ENCODE peak calls at places on chromosomes 16 and 17, in six cellular contexts. J, V, T, C, W and Z are unnamed samples.

GRCh38 chr17:36978810-36979584 is 30.2 kb downstream of the AATF start:
- DNase-seq in C (no peak), V (no peak), W (no peak), J (no peak), T (no peak), Z (no peak)

GRCh38 chr17:245020-245419 is 63.6 kb upstream of the DOC2B start:
- DNase-seq in W (no peak), V (no peak), J (no peak), T (no peak), C (no peak), Z (no peak)

GRCh38 chr16:66275795-66276428 is 90.6 kb upstream of the CDH5 start:
- DNase-seq in C (no peak), J (peak; percentile 61), W (peak; percentile 34), T (peak; percentile 77), V (peak; percentile 55), Z (peak; percentile 65)

GRCh38 chr16:67342616-67343015 is 16.0 kb downstream of the LRRC36 start:
- DNase-seq in T (no peak), J (no peak), V (no peak), C (no peak), W (no peak), Z (no peak)

GRCh38 chr16:21277927-21278706 is at the start of gene CRYM:
- DNase-seq in C (no peak), W (peak; percentile 85), J (peak; percentile 35), V (peak; percentile 93), T (peak; percentile 91), Z (peak; percentile 52)

GRCh38 chr17:75323043-75323591 is 33.9 kb upstream of the SLC25A19 start:
- DNase-seq in C (no peak), V (peak; percentile 81), T (peak; percentile 95), J (peak; percentile 85), W (peak; percentile 68), Z (peak; percentile 83)

GRCh38 chr16:14456793-14457481 is 173.1 kb downstream of the PARN start:
- DNase-seq in W (no peak), V (no peak), J (no peak), T (no peak), C (no peak), Z (no peak)

GRCh38 chr17:39628655-39629493 is 2.1 kb downstream of the PPP1R1B start:
- DNase-seq in W (no peak), J (no peak), C (no peak), T (no peak), V (no peak), Z (no peak)

GRCh38 chr17:48155889-48156670 is 48.5 kb downstream of the SNX11 start:
- DNase-seq in W (no peak), V (no peak), T (no peak), J (no peak), C (no peak), Z (no peak)

GRCh38 chr16:51937771-51938170 is 609.2 kb downstream of the TOX3 start:
- DNase-seq in T (no peak), W (no peak), C (no peak), J (no peak), V (no peak), Z (no peak)

GRCh38 chr17:1590747-1591473 is 28.3 kb upstream of the PITPNA start:
- DNase-seq in C (no peak), J (no peak), W (no peak), T (no peak), V (peak; percentile 31), Z (no peak)

GRCh38 chr16:62383941-62384340 is 347.7 kb upstream of the CDH8 start:
- DNase-seq in V (no peak), C (no peak), T (no peak), J (no peak), W (no peak), Z (no peak)

GRCh38 chr16:48000622-48001021 is 155.2 kb downstream of the ABCC12 start:
- DNase-seq in W (peak; percentile 26), C (no peak), V (no peak), T (peak; percentile 14), J (no peak), Z (no peak)

GRCh38 chr16:48001306-48001885 is 154.4 kb downstream of the ABCC12 start:
- DNase-seq in C (no peak), T (peak; percentile 10), J (no peak), V (no peak), W (no peak), Z (no peak)

GRCh38 chr16:48008011-48008410 is 147.8 kb downstream of the ABCC12 start:
- DNase-seq in C (no peak), W (no peak), J (no peak), T (peak; percentile 11), V (no peak), Z (no peak)

DNA sequence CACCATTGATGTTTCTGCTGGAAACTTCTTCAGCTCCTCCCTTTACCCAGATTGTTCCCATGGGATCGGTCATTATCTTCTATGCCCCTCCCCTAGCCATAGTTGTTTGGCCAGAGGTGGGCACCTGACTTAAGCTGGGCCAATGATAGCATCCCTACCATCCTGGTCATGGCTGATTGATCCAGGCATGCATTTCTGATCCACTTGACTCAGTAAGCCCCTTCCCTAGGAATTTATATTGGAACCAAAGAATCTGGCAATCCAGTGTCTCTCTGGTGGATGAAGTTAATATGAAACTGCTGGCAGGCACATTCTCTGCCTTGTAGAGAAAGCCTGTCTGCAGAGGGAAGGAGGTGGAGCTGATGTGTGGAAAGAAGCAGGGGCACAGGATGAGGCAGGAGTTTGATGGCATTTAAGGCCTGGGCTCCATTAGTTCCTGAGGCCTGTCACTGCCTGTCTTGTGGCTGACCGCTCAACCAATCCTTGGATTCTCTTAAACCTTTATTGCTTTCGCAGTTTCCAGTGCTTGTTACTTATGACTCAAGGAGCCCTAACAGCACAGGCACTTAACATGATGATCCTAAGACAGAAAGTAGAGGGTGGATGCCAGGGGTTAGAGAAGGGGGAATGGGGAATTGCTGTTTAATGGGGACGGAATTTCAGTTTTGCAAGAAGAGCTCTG is 152.4 kb downstream of the ABCC12 start:
- DNase-seq in T (peak; percentile 39), C (no peak), V (no peak), J (no peak), W (no peak), Z (no peak)
- TF ChIP-seq CHD2 in T (no peak), C (no peak), V (no peak), J (no peak), W (no peak), Z (no peak)

GRCh38 chr16:85453701-85454100 is 159.4 kb upstream of the GSE1 start:
- DNase-seq in T (no peak), V (no peak), C (no peak), W (no peak), J (no peak), Z (no peak)

GRCh38 chr16:85454171-85454883 is 158.8 kb upstream of the GSE1 start:
- DNase-seq in T (no peak), C (no peak), V (no peak), J (no peak), W (no peak), Z (no peak)

GRCh38 chr16:85453179-85453678 is 159.9 kb upstream of the GSE1 start:
- DNase-seq in V (no peak), T (no peak), C (no peak), W (no peak), J (no peak), Z (no peak)

GRCh38 chr16:85451646-85452363 is 161.3 kb upstream of the GSE1 start:
- DNase-seq in V (no peak), J (no peak), C (no peak), W (no peak), T (no peak), Z (no peak)

DNA sequence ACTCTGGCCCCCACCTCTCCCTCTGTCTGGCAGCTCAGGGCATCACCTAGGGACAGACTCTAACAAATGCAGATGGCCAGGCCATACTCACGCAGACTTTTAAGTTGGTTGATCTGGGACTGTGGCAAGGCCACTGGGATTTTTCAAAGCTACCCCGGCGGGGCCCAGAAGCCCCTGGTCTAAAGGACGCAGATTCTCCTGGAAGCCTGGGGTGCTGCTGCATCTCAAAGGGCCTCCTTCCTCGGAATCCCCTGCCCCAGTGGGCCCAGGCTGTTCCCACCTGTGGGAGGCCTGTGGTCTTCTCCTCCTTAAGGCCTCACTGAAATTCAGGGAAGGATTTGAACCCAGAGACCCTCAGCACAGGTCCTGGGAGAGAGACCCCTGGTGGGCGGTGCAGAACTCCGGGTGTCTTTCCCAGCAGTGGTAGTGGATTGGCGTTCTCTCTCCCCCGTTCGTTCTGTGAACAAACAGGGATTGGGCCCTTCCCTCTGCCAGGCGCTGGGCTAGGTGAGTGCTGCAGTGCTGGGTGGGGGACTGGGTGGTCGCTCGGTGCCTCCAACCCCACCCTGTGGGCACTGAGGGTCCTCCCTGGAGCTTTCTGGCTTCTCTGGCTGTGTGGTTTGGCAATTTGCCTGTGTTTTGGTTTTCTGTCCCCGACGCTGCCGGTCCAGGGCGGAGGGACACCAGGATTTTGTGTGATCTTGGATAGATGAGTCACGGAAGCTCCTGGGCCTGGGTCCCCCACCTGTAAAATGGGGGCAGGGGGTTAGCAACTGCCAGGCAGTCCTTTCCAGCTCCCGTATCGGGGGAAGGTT is 160.6 kb upstream of the GSE1 start:
- DNase-seq in W (no peak), V (no peak), C (no peak), T (no peak), J (no peak), Z (no peak)
- TF ChIP-seq RAD21 in W (no peak), V (no peak), C (no peak), T (no peak), J (no peak), Z (no peak)

GRCh38 chr16:12674096-12674495 is 129.6 kb downstream of the CPPED1 start:
- DNase-seq in T (no peak), V (no peak), W (no peak), C (no peak), J (no peak), Z (peak; percentile 9)
- TF ChIP-seq CHD2 in T (no peak), V (no peak), W (no peak), C (no peak), J (no peak), Z (no peak)

GRCh38 chr17:81097134-81097942 is 62.4 kb downstream of the BAIAP2 start:
- DNase-seq in T (peak; percentile 84), W (peak; percentile 88), J (peak; percentile 65), V (peak; percentile 87), C (no peak), Z (peak; percentile 82)
- TF ChIP-seq RAD21 in T (peak; percentile 47), W (peak; percentile 83), J (peak; percentile 83), V (peak; percentile 72), C (peak; percentile 34), Z (peak; percentile 71)